ENCODE peak calls at places on chromosomes 6 and 20, in nine cellular contexts. F is neural progenitor cell; D is CD14-positive monocyte; Q is CD8-positive, alpha-beta T cell; S is astrocyte; X is endothelial cell; L is astrocyte of the spinal cord; O is B cell; R is astrocyte of the cerebellum. W is an unnamed sample.

GRCh38 chr6:151209071-151209831 is 30.5 kb upstream of the AKAP12 start:
- DNase-seq in F (no peak), D (no peak), Q (no peak), S (peak), X (no peak), L (peak), O (no peak), R (no peak), W (peak)

GRCh38 chr6:132021552-132022375 is 70.6 kb upstream of the CCN2 start:
- DNase-seq in F (no peak), D (no peak), Q (no peak), S (no peak), X (no peak), L (no peak), O (no peak), R (no peak), W (no peak)

GRCh38 chr6:24126586-24127192 is 674 bp downstream of the NRSN1 start:
- DNase-seq in F (peak), D (no peak), Q (peak), S (peak), X (peak), L (peak), O (no peak), R (peak), W (peak)

GRCh38 chr6:7108196-7108963 is 619 bp downstream of the RREB1 start:
- DNase-seq in F (peak), D (no peak), Q (peak), S (peak), X (peak), L (peak), O (no peak), R (no peak), W (peak)

GRCh38 chr6:131911951-131912350 is 39.2 kb downstream of the CCN2 start:
- DNase-seq in F (no peak), D (no peak), Q (no peak), S (peak), X (no peak), L (no peak), O (no peak), R (no peak), W (no peak)

GRCh38 chr6:150684161-150684560 is 84.5 kb downstream of the PLEKHG1 start:
- DNase-seq in F (no peak), D (no peak), Q (no peak), S (no peak), X (no peak), L (no peak), O (no peak), R (no peak), W (no peak)

GRCh38 chr6:84119277-84119676 is 85.7 kb downstream of the MRAP2 start:
- DNase-seq in F (no peak), D (no peak), Q (no peak), S (no peak), X (no peak), L (no peak), O (no peak), R (no peak), W (no peak)

GRCh38 chr6:89528865-89529264 is 95.9 kb downstream of the ANKRD6 start:
- DNase-seq in F (no peak), D (no peak), Q (no peak), S (no peak), X (no peak), L (no peak), O (no peak), R (no peak), W (no peak)

GRCh38 chr20:5164645-5165399 is 38.0 kb downstream of the CDS2 start:
- DNase-seq in F (no peak), D (no peak), Q (no peak), S (no peak), X (no peak), L (no peak), O (no peak), R (no peak), W (no peak)

GRCh38 chr6:169642455-169642854 is 59.4 kb downstream of the WDR27 start:
- DNase-seq in F (no peak), D (no peak), Q (no peak), S (no peak), X (no peak), L (no peak), O (no peak), R (no peak), W (no peak)

GRCh38 chr6:153312633-153313032 is 181.6 kb upstream of the RGS17 start:
- DNase-seq in F (peak), D (no peak), Q (peak), S (peak), X (peak), L (peak), O (no peak), R (peak), W (peak)

DNA sequence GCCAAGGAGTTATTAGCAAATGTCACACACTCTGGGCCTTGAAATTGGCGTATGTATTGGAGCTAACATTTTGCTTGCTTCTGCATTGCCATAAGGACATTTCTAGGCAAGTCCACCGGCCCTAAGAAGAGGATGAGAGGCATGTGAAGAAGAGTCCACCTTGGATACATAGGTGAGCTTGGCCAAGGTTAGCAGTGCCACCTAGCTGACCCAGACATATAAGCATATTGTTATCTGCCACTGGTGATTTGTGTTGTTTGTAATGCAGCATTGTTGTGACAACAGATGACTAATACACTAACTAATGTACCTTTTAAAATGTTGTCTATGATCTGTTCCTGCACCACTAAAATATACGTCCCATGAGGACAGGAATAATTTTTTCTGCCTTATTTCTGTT is 24.8 kb upstream of the HLA-DQA2 start:
- DNase-seq in F (no peak), D (no peak), Q (no peak), S (no peak), X (no peak), L (no peak), O (no peak), R (no peak), W (no peak)
- TF ChIP-seq CTCF in F (no peak), D (no peak), Q (no peak), S (no peak), X (no peak), L (no peak), O (no peak), R (no peak), W (no peak)

DNA sequence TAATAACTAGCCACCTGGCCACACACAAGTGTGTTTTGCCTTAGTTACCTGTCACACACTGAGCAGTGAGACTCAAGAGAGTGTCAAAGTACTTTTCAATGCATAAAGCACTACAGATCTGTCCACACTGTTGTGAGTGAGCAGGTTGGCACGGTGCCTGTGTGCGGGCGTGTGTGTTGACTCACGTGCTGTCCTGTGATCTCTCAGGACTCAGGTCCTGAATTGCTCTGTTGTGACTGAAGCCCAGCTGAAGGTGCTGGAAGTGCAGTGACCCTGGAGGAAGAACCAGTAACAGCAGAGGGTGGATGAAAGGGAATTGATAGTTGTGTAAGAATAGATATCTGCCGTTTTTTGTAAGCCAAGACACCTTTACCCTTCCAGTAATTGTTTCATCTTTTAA is 18.3 kb downstream of the SLC16A10 start:
- DNase-seq in F (no peak), D (peak), Q (peak), S (peak), X (no peak), L (peak), O (no peak), R (no peak), W (no peak)
- TF ChIP-seq CTCF in F (no peak), D (no peak), Q (no peak), S (no peak), X (no peak), L (no peak), O (no peak), R (no peak), W (no peak)

GRCh38 chr20:46709055-46709458 is 392 bp upstream of the SLC2A10 start:
- DNase-seq in F (no peak), D (no peak), Q (no peak), S (no peak), X (no peak), L (no peak), O (no peak), R (no peak), W (no peak)

GRCh38 chr20:46708172-46708860 is 1.1 kb upstream of the SLC2A10 start:
- DNase-seq in F (peak), D (no peak), Q (no peak), S (no peak), X (no peak), L (no peak), O (no peak), R (no peak), W (no peak)

GRCh38 chr20:46710149-46710913 is 882 bp downstream of the SLC2A10 start:
- DNase-seq in F (no peak), D (no peak), Q (no peak), S (no peak), X (no peak), L (peak), O (no peak), R (no peak), W (peak)

GRCh38 chr20:46712056-46712636 is 2.7 kb downstream of the SLC2A10 start:
- DNase-seq in F (peak), D (no peak), Q (no peak), S (no peak), X (no peak), L (no peak), O (no peak), R (no peak), W (no peak)

GRCh38 chr20:46709459-46710148 is at the start of gene SLC2A10:
- DNase-seq in F (peak), D (no peak), Q (no peak), S (peak), X (peak), L (peak), O (no peak), R (no peak), W (peak)
- TF ChIP-seq CTCF in F (no peak), D (no peak), Q (no peak), S (no peak), X (no peak), L (no peak), O (no peak), R (no peak), W (peak)

GRCh38 chr6:3977875-3978711 is 100.8 kb downstream of the FAM217A start:
- DNase-seq in F (peak), D (no peak), Q (peak), S (peak), X (peak), L (peak), O (peak), R (peak), W (peak)
- TF ChIP-seq CTCF in F (peak), D (peak), Q (peak), S (peak), X (peak), L (peak), O (peak), R (peak), W (peak)

GRCh38 chr6:108945686-108946158 is 97.5 kb downstream of the ARMC2 start:
- DNase-seq in F (no peak), D (no peak), Q (no peak), S (peak), X (no peak), L (peak), O (no peak), R (peak), W (peak)

GRCh38 chr6:108942556-108943492 is 94.6 kb downstream of the ARMC2 start:
- DNase-seq in F (no peak), D (no peak), Q (peak), S (no peak), X (peak), L (no peak), O (no peak), R (no peak), W (no peak)

GRCh38 chr6:108944707-108945685 is 96.8 kb downstream of the ARMC2 start:
- DNase-seq in F (no peak), D (no peak), Q (no peak), S (peak), X (no peak), L (peak), O (no peak), R (peak), W (peak)

GRCh38 chr6:108941867-108942266 is 93.6 kb downstream of the ARMC2 start:
- DNase-seq in F (no peak), D (no peak), Q (no peak), S (no peak), X (no peak), L (no peak), O (no peak), R (no peak), W (no peak)

DNA sequence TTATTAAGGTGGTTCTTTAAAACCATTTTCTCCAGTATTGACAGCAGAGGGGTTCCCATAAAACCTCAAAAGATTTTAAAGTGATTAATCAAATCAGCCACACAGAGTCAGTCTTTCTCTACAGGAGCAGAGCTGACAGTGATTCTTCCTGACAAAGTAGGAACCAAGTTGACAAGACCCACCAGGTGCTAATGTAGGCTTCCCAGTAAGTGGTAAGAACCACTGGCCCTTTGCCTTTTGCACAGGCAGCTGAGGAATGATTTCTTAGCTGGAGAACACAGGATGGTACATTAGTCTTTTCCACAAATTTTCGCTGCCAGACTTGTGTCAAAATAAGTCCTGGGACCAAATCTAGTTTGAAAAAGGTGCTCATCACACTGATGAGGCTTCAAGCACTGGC is 95.8 kb downstream of the ARMC2 start:
- DNase-seq in F (no peak), D (no peak), Q (no peak), S (peak), X (no peak), L (peak), O (no peak), R (peak), W (peak)
- TF ChIP-seq CTCF in F (no peak), D (no peak), Q (no peak), S (no peak), X (no peak), L (no peak), O (no peak), R (no peak), W (no peak)

GRCh38 chr20:54043044-54043967 is 27.1 kb downstream of the BCAS1 start:
- DNase-seq in F (no peak), D (no peak), Q (no peak), S (no peak), X (no peak), L (no peak), O (no peak), R (no peak), W (no peak)
- TF ChIP-seq CTCF in F (no peak), D (no peak), Q (no peak), S (no peak), X (no peak), L (no peak), O (no peak), R (no peak), W (no peak)

GRCh38 chr6:109396319-109396718 is 14.1 kb upstream of the CD164 start:
- DNase-seq in F (no peak), D (no peak), Q (no peak), S (no peak), X (no peak), L (no peak), O (no peak), R (no peak), W (no peak)

GRCh38 chr6:109393882-109394281 is 11.6 kb upstream of the CD164 start:
- DNase-seq in F (no peak), D (no peak), Q (no peak), S (no peak), X (no peak), L (no peak), O (no peak), R (no peak), W (no peak)

GRCh38 chr6:109397020-109397419 is 14.8 kb upstream of the CD164 start:
- DNase-seq in F (no peak), D (no peak), Q (no peak), S (no peak), X (no peak), L (peak), O (no peak), R (no peak), W (peak)
- TF ChIP-seq CTCF in F (peak), D (peak), Q (no peak), S (peak), X (no peak), L (peak), O (no peak), R (peak), W (peak)

DNA sequence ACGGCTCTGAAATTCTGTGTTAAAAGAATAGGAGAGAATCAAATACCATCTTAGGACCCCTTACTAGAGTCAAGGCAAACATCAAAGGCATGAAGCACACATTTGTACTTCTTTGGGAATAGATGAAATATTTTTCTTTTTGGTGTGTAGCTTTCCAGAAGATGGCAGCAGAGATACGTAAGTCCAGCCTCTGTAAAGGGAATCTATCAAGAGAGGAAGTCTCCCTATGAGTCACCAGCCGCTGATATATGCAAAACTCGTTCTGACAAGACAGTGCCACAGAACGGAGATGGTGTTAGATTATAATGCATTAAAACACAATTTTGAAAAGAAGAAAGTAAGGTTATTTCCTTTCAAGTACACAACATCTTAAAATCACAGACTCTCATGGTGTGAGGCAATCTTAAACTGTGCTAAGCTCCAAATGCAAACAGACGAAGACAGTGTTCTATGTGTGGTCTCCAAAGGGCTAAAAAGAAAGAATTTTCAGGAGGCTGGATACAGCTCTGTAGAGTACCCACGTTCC is 120.0 kb upstream of the AGPAT4 start:
- DNase-seq in F (peak), D (peak), Q (peak), S (peak), X (peak), L (peak), O (peak), R (peak), W (peak)
- TF ChIP-seq CTCF in F (peak), D (peak), Q (peak), S (peak), X (peak), L (peak), O (peak), R (peak), W (peak)

W was measured in fibroblast of the aortic adventitia.